ENCODE peak calls at places on chromosomes 1 and 21, in nine cellular contexts. Q is fibroblast of lung, M is tibial artery, R is pancreas, T is right atrium auricular region, Y is PC-9, C is AG09309, X is astrocyte, D is Peyer's patch. N is an unnamed sample.

GRCh38 chr1:20165522-20165951 is 20.4 kb upstream of the UBXN10 start:
- DNase-seq in Q (no peak), M (no peak), R (no peak), T (no peak), Y (no peak), C (no peak), X (no peak), D (no peak), N (no peak)

GRCh38 chr21:15908187-15908586 is 178.4 kb downstream of the USP25 start:
- DNase-seq in Q (peak; percentile 55), M (no peak), R (no peak), T (no peak), Y (no peak), C (no peak), X (peak; percentile 37), D (no peak), N (no peak)

GRCh38 chr1:145849356-145850165 is 4.1 kb downstream of the NUDT17 start:
- DNase-seq in Q (peak; percentile 88), M (no peak), R (no peak), T (no peak), Y (no peak), C (no peak), X (peak; percentile 82), D (no peak), N (peak; percentile 23)

GRCh38 chr1:245448858-245449534 is 294.2 kb downstream of the KIF26B start:
- DNase-seq in Q (peak; percentile 62), M (no peak), R (no peak), T (no peak), Y (no peak), C (no peak), X (peak; percentile 55), D (no peak), N (no peak)

GRCh38 chr1:7744882-7745281 is 26.2 kb upstream of the VAMP3 start:
- DNase-seq in Q (no peak), M (no peak), R (no peak), T (no peak), Y (no peak), C (no peak), X (no peak), D (no peak), N (no peak)

GRCh38 chr1:7587726-7588456 is 183.2 kb upstream of the VAMP3 start:
- DNase-seq in Q (no peak), M (peak; percentile 41), R (no peak), T (no peak), Y (no peak), C (no peak), X (no peak), D (no peak), N (no peak)

GRCh38 chr1:209207701-209208286 is 375.7 kb upstream of the CAMK1G start:
- DNase-seq in Q (peak; percentile 69), M (no peak), R (peak; percentile 26), T (peak; percentile 72), Y (no peak), C (peak; percentile 25), X (peak; percentile 47), D (no peak), N (no peak)

GRCh38 chr21:44024895-44025353 is 12.8 kb downstream of the TRAPPC10 start:
- DNase-seq in Q (peak; percentile 79), M (peak; percentile 78), R (no peak), T (peak; percentile 88), Y (no peak), C (peak; percentile 29), X (peak; percentile 75), D (no peak), N (no peak)

GRCh38 chr1:153771841-153772593 is 3.2 kb upstream of the SLC27A3 start:
- DNase-seq in Q (no peak), M (no peak), R (no peak), T (no peak), Y (no peak), C (no peak), X (no peak), D (no peak), N (no peak)

GRCh38 chr1:54806931-54807611 is 5.9 kb upstream of the TTC22 start:
- DNase-seq in Q (peak; percentile 43), M (peak; percentile 21), R (no peak), T (no peak), Y (peak; percentile 73), C (no peak), X (peak; percentile 30), D (peak; percentile 12), N (no peak)

GRCh38 chr21:26194326-26194725 is 23.8 kb upstream of the APP start:
- DNase-seq in Q (peak; percentile 18), M (no peak), R (no peak), T (no peak), Y (no peak), C (no peak), X (peak; percentile 7), D (no peak), N (no peak)

GRCh38 chr21:28445081-28445830 is 547.4 kb downstream of the LTN1 start:
- DNase-seq in Q (peak; percentile 75), M (no peak), R (no peak), T (no peak), Y (no peak), C (peak; percentile 98), X (peak; percentile 72), D (no peak), N (no peak)

GRCh38 chr1:165353731-165354671 is 2.5 kb downstream of the LMX1A start:
- DNase-seq in Q (no peak), M (no peak), R (no peak), T (no peak), Y (no peak), C (no peak), X (no peak), D (no peak), N (no peak)

GRCh38 chr1:167412072-167412471 is 106.3 kb downstream of the CD247 start:
- DNase-seq in Q (no peak), M (no peak), R (peak; percentile 79), T (no peak), Y (no peak), C (no peak), X (no peak), D (no peak), N (no peak)

GRCh38 chr1:91550961-91551360 is 50.3 kb downstream of the CDC7 start:
- DNase-seq in Q (no peak), M (no peak), R (no peak), T (no peak), Y (no peak), C (no peak), X (no peak), D (no peak), N (no peak)

GRCh38 chr1:153687346-153687745 is 8.9 kb downstream of the NPR1 start:
- DNase-seq in Q (no peak), M (no peak), R (no peak), T (no peak), Y (no peak), C (no peak), X (no peak), D (no peak), N (no peak)

GRCh38 chr1:151790071-151790939 is at the start of gene TDRKH:
- DNase-seq in Q (peak; percentile 100), M (peak; percentile 99), R (peak; percentile 99), T (peak; percentile 99), Y (peak; percentile 98), C (peak; percentile 96), X (peak; percentile 100), D (peak; percentile 97), N (peak; percentile 97)
- TF ChIP-seq CTCF in Q (no peak), M (peak; percentile 26), R (no peak), T (peak; percentile 47), Y (peak; percentile 41), C (peak; percentile 15), X (no peak), D (peak; percentile 40), N (peak; percentile 25)

DNA sequence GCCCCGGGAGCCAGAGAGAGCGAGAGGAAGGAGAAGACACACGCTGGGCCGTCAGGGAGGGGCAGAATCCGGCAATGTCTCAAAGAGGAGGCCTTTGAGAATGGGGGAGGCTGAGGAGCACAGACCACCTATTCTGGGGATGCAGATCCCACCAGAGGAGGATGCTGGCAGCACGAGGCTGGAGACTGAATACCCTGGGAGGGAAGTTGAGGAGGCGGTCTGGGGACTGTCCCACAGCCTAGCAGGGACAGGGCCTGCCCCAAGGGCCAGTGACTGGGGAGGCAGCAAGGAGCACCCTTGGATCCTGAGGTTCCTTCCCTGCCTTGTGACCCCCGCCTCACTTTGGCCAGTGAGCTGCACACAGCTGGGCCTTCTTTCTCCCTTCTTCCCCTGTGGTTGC is 49.2 kb downstream of the SLC37A1 start:
- DNase-seq in Q (no peak), M (peak; percentile 32), R (no peak), T (no peak), Y (no peak), C (no peak), X (no peak), D (no peak), N (no peak)
- H3K4me3 ChIP-seq in Q (no peak overlapping the region), M (no peak overlapping the region), R (no peak overlapping the region), T (no peak overlapping the region), Y (no peak overlapping the region), C (no peak overlapping the region), X (no peak overlapping the region), D (no peak overlapping the region), N (no peak overlapping the region)

GRCh38 chr1:160774886-160775719 is 20.9 kb upstream of the LY9 start:
- DNase-seq in Q (no peak), M (no peak), R (no peak), T (no peak), Y (no peak), C (no peak), X (no peak), D (no peak), N (no peak)
- TF ChIP-seq CTCF in Q (no peak), M (no peak), R (no peak), T (no peak), Y (no peak), C (no peak), X (no peak), D (no peak), N (no peak)

DNA sequence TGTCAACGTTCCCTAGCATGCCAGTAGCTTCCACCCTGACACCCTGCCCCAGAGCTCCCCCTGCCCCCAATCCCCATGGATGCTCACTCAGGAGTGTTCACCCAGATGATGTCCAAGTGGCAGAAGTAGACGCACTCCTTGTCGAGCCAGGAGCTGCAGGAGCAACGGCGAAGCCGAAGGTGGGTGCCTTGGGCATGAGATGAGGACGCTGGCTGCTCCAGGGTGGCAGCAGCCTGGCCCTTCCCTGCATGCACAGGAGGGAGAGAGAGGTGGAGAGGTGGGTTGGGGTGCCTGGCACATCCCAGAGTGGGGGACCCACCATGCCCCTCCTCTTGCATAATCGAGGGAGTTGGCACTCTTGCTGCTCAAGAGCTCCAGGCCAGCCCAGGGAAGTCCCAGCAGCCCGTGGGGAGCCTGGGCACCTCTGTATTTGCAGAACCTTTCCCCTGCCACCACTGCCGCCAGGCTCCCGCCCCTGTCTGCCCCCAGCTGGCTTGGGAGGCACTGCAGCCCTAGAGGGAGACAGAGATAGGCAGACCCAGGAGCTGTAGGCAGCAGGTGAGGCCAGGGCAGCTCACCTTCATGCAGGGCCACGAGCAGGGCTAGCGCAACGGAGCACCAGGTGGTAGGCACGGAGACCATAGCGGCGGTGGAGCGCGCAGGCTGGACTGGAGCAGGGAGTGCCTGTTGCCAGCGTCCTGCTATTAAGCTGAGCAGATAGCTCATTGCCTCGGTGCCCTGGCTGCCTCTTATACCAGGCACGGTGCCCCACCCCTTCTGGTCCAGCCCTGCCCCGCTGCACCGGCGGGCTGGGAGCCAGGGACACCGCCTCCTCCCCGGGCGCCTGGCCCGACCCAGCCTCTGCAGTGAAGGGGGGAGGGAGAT is at the start of gene EDN2:
- DNase-seq in Q (no peak), M (no peak), R (peak; percentile 89), T (no peak), Y (no peak), C (no peak), X (no peak), D (no peak), N (no peak)
- H3K4me3 ChIP-seq in Q (no peak within 1 kb of the TSS), M (no peak within 1 kb of the TSS), R (peak within 1 kb of the TSS; percentile 17), T (no peak within 1 kb of the TSS), Y (no peak within 1 kb of the TSS), C (no peak within 1 kb of the TSS), X (no peak within 1 kb of the TSS), D (no peak within 1 kb of the TSS), N (no peak within 1 kb of the TSS)

GRCh38 chr1:25875154-25875855 is at the start of gene PAQR7:
- DNase-seq in Q (peak; percentile 85), M (peak; percentile 88), R (peak; percentile 84), T (peak; percentile 77), Y (peak; percentile 38), C (no peak), X (peak; percentile 72), D (peak; percentile 74), N (no peak)
- TF ChIP-seq CTCF in Q (peak; percentile 12), M (no peak), R (no peak), T (no peak), Y (no peak), C (no peak), X (no peak), D (no peak), N (peak; percentile 17)